ENCODE peak calls at places on chromosomes 11 and 22, in eight cellular contexts. One of them, this sample, is unnamed.
A peak's percentile ranks its signal among the peaks of the same experiment; 100 is the strongest.

GRCh38 chr22:49780992-49781782 is 46.5 kb downstream of the BRD1 start:
- DNase-seq in stromal cell of bone marrow: no peak
- DNase-seq in cerebellar cortex: no peak
- DNase-seq in astrocyte: no peak
- DNase-seq in GM04503: no peak
- DNase-seq in fibroblast of the conjunctiva: no peak
- DNase-seq in ELR: no peak
- DNase-seq in activated CD4-positive, CD25-positive, alpha-beta regulatory T cell: no peak
- DNase-seq in this sample: no peak

GRCh38 chr22:32951807-32952153 is 106.4 kb downstream of the SYN3 start:
- DNase-seq in stromal cell of bone marrow: no peak
- DNase-seq in cerebellar cortex: peak; percentile 16
- DNase-seq in astrocyte: no peak
- DNase-seq in GM04503: no peak
- DNase-seq in fibroblast of the conjunctiva: no peak
- DNase-seq in ELR: no peak
- DNase-seq in activated CD4-positive, CD25-positive, alpha-beta regulatory T cell: no peak
- DNase-seq in this sample: peak; percentile 87

GRCh38 chr22:43050995-43051394 is 36.0 kb upstream of the PACSIN2 start:
- DNase-seq in stromal cell of bone marrow: no peak
- DNase-seq in cerebellar cortex: no peak
- DNase-seq in astrocyte: no peak
- DNase-seq in GM04503: no peak
- DNase-seq in fibroblast of the conjunctiva: no peak
- DNase-seq in ELR: no peak
- DNase-seq in activated CD4-positive, CD25-positive, alpha-beta regulatory T cell: no peak
- DNase-seq in this sample: no peak

GRCh38 chr11:1534171-1534570 is 37.9 kb downstream of the DUSP8 start:
- DNase-seq in stromal cell of bone marrow: no peak
- DNase-seq in cerebellar cortex: no peak
- DNase-seq in astrocyte: no peak
- DNase-seq in GM04503: no peak
- DNase-seq in fibroblast of the conjunctiva: no peak
- DNase-seq in ELR: no peak
- DNase-seq in activated CD4-positive, CD25-positive, alpha-beta regulatory T cell: no peak
- DNase-seq in this sample: no peak

GRCh38 chr11:79083346-79083745 is 357.5 kb downstream of the TENM4 start:
- DNase-seq in stromal cell of bone marrow: no peak
- DNase-seq in cerebellar cortex: no peak
- DNase-seq in astrocyte: no peak
- DNase-seq in GM04503: no peak
- DNase-seq in fibroblast of the conjunctiva: no peak
- DNase-seq in ELR: no peak
- DNase-seq in activated CD4-positive, CD25-positive, alpha-beta regulatory T cell: no peak
- DNase-seq in this sample: no peak

GRCh38 chr22:47002692-47003091 is 240.2 kb downstream of the TBC1D22A start:
- DNase-seq in stromal cell of bone marrow: no peak
- DNase-seq in cerebellar cortex: no peak
- DNase-seq in astrocyte: no peak
- DNase-seq in GM04503: no peak
- DNase-seq in fibroblast of the conjunctiva: no peak
- DNase-seq in ELR: no peak
- DNase-seq in activated CD4-positive, CD25-positive, alpha-beta regulatory T cell: no peak
- DNase-seq in this sample: no peak

GRCh38 chr11:12845739-12846358 is 163.3 kb upstream of the RASSF10 start:
- DNase-seq in stromal cell of bone marrow: no peak
- DNase-seq in cerebellar cortex: no peak
- DNase-seq in astrocyte: no peak
- DNase-seq in GM04503: no peak
- DNase-seq in fibroblast of the conjunctiva: no peak
- DNase-seq in ELR: peak; percentile 11
- DNase-seq in activated CD4-positive, CD25-positive, alpha-beta regulatory T cell: no peak
- DNase-seq in this sample: peak; percentile 42

GRCh38 chr11:69568809-69569097 is 72.2 kb upstream of the CCND1 start:
- DNase-seq in stromal cell of bone marrow: no peak
- DNase-seq in cerebellar cortex: no peak
- DNase-seq in astrocyte: no peak
- DNase-seq in GM04503: no peak
- DNase-seq in fibroblast of the conjunctiva: no peak
- DNase-seq in ELR: no peak
- DNase-seq in activated CD4-positive, CD25-positive, alpha-beta regulatory T cell: no peak
- DNase-seq in this sample: no peak

GRCh38 chr22:17554814-17555213 is 8.5 kb upstream of the SLC25A18 start:
- DNase-seq in stromal cell of bone marrow: no peak
- DNase-seq in cerebellar cortex: no peak
- DNase-seq in astrocyte: no peak
- DNase-seq in GM04503: no peak
- DNase-seq in fibroblast of the conjunctiva: no peak
- DNase-seq in ELR: no peak
- DNase-seq in activated CD4-positive, CD25-positive, alpha-beta regulatory T cell: no peak
- DNase-seq in this sample: no peak

GRCh38 chr22:23289851-23290724 is 109.8 kb downstream of the BCR start:
- DNase-seq in stromal cell of bone marrow: peak; percentile 32
- DNase-seq in cerebellar cortex: peak; percentile 92
- DNase-seq in astrocyte: peak; percentile 12
- DNase-seq in GM04503: no peak
- DNase-seq in fibroblast of the conjunctiva: peak; percentile 33
- DNase-seq in ELR: peak; percentile 62
- DNase-seq in activated CD4-positive, CD25-positive, alpha-beta regulatory T cell: peak; percentile 17
- DNase-seq in this sample: peak; percentile 52